ENCODE peak calls at places on chromosome X, in eight cellular contexts. R, W, U, V, H, S, L and K are unnamed samples.

GRCh38 chrX:13069771-13070410 is 25.5 kb upstream of the FAM9C start:
- DNase-seq in R (no peak), W (no peak), U (peak), V (peak), H (no peak), S (no peak), L (no peak), K (no peak)

GRCh38 chrX:116276191-116276700 is 105.7 kb downstream of the AGTR2 start:
- DNase-seq in R (no peak), W (no peak), U (no peak), V (no peak), H (no peak), S (no peak), L (no peak), K (no peak)

GRCh38 chrX:133384454-133384853 is 30.8 kb downstream of the GPC4 start:
- DNase-seq in R (no peak), W (no peak), U (no peak), V (no peak), H (no peak), S (no peak), L (no peak), K (no peak)

GRCh38 chrX:123489011-123489410 is 243.8 kb downstream of the THOC2 start:
- DNase-seq in R (no peak), W (no peak), U (peak), V (no peak), H (no peak), S (no peak), L (no peak), K (no peak)

GRCh38 chrX:54695816-54696487 is 102.1 kb downstream of the ITIH6 start:
- DNase-seq in R (no peak), W (no peak), U (no peak), V (no peak), H (no peak), S (no peak), L (no peak), K (peak)

GRCh38 chrX:148037020-148037419 is 55.9 kb downstream of the FMR1NB start:
- DNase-seq in R (no peak), W (no peak), U (no peak), V (no peak), H (no peak), S (no peak), L (no peak), K (no peak)

GRCh38 chrX:20442597-20442996 is 175.9 kb upstream of the RPS6KA3 start:
- DNase-seq in R (peak), W (peak), U (peak), V (peak), H (peak), S (peak), L (peak), K (peak)

GRCh38 chrX:16436348-16437188 is 213.4 kb upstream of the S100G start:
- DNase-seq in R (peak), W (peak), U (peak), V (peak), H (peak), S (peak), L (peak), K (peak)

GRCh38 chrX:12958461-12958860 is 16.4 kb upstream of the TMSB4X start:
- DNase-seq in R (no peak), W (no peak), U (no peak), V (no peak), H (no peak), S (no peak), L (no peak), K (no peak)

GRCh38 chrX:3712870-3713224 is 602 bp downstream of the PRKX start:
- DNase-seq in R (no peak), W (no peak), U (no peak), V (no peak), H (no peak), S (no peak), L (no peak), K (no peak)

GRCh38 chrX:134836497-134836968 is 154.3 kb upstream of the SMIM10 start:
- DNase-seq in R (no peak), W (no peak), U (peak), V (peak), H (no peak), S (no peak), L (no peak), K (no peak)

GRCh38 chrX:107710617-107711391 is 64.8 kb downstream of the TSC22D3 start:
- DNase-seq in R (no peak), W (peak), U (peak), V (peak), H (no peak), S (no peak), L (no peak), K (peak)

GRCh38 chrX:41921492-41922124 is 1.7 kb downstream of the CASK start:
- DNase-seq in R (no peak), W (no peak), U (peak), V (peak), H (no peak), S (no peak), L (no peak), K (peak)

GRCh38 chrX:38376747-38377146 is 24.3 kb downstream of the OTC start:
- DNase-seq in R (no peak), W (no peak), U (no peak), V (no peak), H (no peak), S (no peak), L (no peak), K (no peak)

GRCh38 chrX:41148553-41148952 is 63.3 kb downstream of the USP9X start:
- DNase-seq in R (no peak), W (no peak), U (peak), V (no peak), H (no peak), S (no peak), L (no peak), K (no peak)

GRCh38 chrX:3326721-3327120 is 19.7 kb downstream of the MXRA5 start:
- DNase-seq in R (no peak), W (no peak), U (no peak), V (peak), H (no peak), S (no peak), L (no peak), K (no peak)

GRCh38 chrX:153474718-153475117 is 4.3 kb upstream of the HAUS7 start:
- DNase-seq in R (no peak), W (peak), U (peak), V (peak), H (peak), S (no peak), L (no peak), K (no peak)

GRCh38 chrX:132090370-132091152 is 37.3 kb downstream of the FRMD7 start:
- DNase-seq in R (no peak), W (no peak), U (no peak), V (peak), H (no peak), S (no peak), L (no peak), K (no peak)

GRCh38 chrX:45769919-45770582 is 569.4 kb upstream of the DIPK2B start:
- DNase-seq in R (peak), W (peak), U (peak), V (peak), H (peak), S (no peak), L (peak), K (peak)

GRCh38 chrX:46488712-46489111 is 56.5 kb downstream of the ZNF674 start:
- DNase-seq in R (no peak), W (no peak), U (no peak), V (no peak), H (no peak), S (peak), L (no peak), K (no peak)

GRCh38 chrX:2224597-2225235 is 276.1 kb downstream of the DHRSX start:
- DNase-seq in R (no peak), W (no peak), U (no peak), V (no peak), H (no peak), S (no peak), L (no peak), K (no peak)

GRCh38 chrX:122113376-122113775 is 1066.0 kb downstream of the GLUD2 start:
- DNase-seq in R (no peak), W (no peak), U (no peak), V (peak), H (no peak), S (peak), L (no peak), K (no peak)

GRCh38 chrX:46209037-46209436 is 336.2 kb downstream of the ZNF674 start:
- DNase-seq in R (no peak), W (no peak), U (no peak), V (no peak), H (no peak), S (no peak), L (no peak), K (no peak)

GRCh38 chrX:70421618-70422017 is 1.5 kb upstream of the GDPD2 start:
- DNase-seq in R (no peak), W (no peak), U (no peak), V (no peak), H (no peak), S (peak), L (no peak), K (no peak)

GRCh38 chrX:70424801-70425200 is 1.7 kb downstream of the GDPD2 start:
- DNase-seq in R (no peak), W (no peak), U (no peak), V (no peak), H (no peak), S (no peak), L (no peak), K (no peak)

GRCh38 chrX:70426286-70427278 is 3.5 kb downstream of the GDPD2 start:
- DNase-seq in R (no peak), W (no peak), U (no peak), V (no peak), H (no peak), S (no peak), L (no peak), K (no peak)

GRCh38 chrX:70423937-70424336 is 823 bp downstream of the GDPD2 start:
- DNase-seq in R (no peak), W (no peak), U (no peak), V (no peak), H (no peak), S (no peak), L (no peak), K (no peak)

GRCh38 chrX:70422886-70423336 is at the start of gene GDPD2:
- DNase-seq in R (no peak), W (no peak), U (peak), V (peak), H (no peak), S (peak), L (no peak), K (no peak)
- TF ChIP-seq CTCF in R (no peak), W (no peak), U (no peak), V (peak), H (no peak), S (peak), L (peak), K (no peak)

GRCh38 chrX:30930679-30931078 is 41.6 kb upstream of the TAB3 start:
- DNase-seq in R (no peak), W (no peak), U (no peak), V (no peak), H (no peak), S (no peak), L (no peak), K (no peak)

GRCh38 chrX:30939928-30940327 is 50.9 kb upstream of the TAB3 start:
- DNase-seq in R (no peak), W (no peak), U (no peak), V (no peak), H (no peak), S (no peak), L (no peak), K (no peak)

GRCh38 chrX:30931920-30932319 is 42.9 kb upstream of the TAB3 start:
- DNase-seq in R (no peak), W (no peak), U (no peak), V (no peak), H (no peak), S (no peak), L (no peak), K (no peak)

GRCh38 chrX:30938295-30938694 is 49.2 kb upstream of the TAB3 start:
- DNase-seq in R (no peak), W (no peak), U (no peak), V (no peak), H (no peak), S (no peak), L (no peak), K (no peak)

GRCh38 chrX:30935985-30936384 is 46.9 kb upstream of the TAB3 start:
- DNase-seq in R (no peak), W (no peak), U (peak), V (peak), H (peak), S (peak), L (no peak), K (no peak)
- TF ChIP-seq CTCF in R (no peak), W (no peak), U (peak), V (peak), H (no peak), S (no peak), L (peak), K (peak)

DNA sequence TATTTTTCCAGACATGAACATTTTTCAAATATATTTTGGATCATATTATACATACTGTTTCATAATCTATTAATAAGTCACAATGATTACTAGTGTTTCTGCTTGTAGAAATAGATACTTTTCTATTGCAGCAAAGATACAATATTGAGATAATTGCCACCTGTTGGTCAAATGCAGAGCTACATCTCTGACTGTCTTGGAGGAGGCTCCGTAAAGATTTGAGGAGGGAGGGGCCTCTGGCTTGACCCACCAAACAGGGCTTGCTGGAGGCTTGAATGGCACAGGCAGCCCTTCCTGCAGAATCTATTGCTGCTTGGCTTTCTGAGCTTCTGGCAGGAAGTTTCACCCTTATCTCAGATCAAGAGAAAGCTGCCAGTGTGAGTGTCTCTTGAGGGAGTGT is 99.3 kb upstream of the ARMCX2 start:
- DNase-seq in R (no peak), W (peak), U (peak), V (peak), H (no peak), S (peak), L (no peak), K (no peak)
- TF ChIP-seq CTCF in R (no peak), W (peak), U (peak), V (no peak), H (peak), S (peak), L (peak), K (peak)

GRCh38 chrX:48648299-48648698 is 35.3 kb upstream of the WAS start:
- DNase-seq in R (peak), W (peak), U (peak), V (peak), H (peak), S (peak), L (no peak), K (no peak)
- TF ChIP-seq CTCF in R (no peak), W (peak), U (peak), V (peak), H (peak), S (peak), L (peak), K (peak)

GRCh38 chrX:114071412-114071811 is 512.5 kb upstream of the HTR2C start:
- DNase-seq in R (no peak), W (no peak), U (no peak), V (no peak), H (no peak), S (peak), L (no peak), K (no peak)
- TF ChIP-seq CTCF in R (no peak), W (no peak), U (no peak), V (no peak), H (no peak), S (no peak), L (no peak), K (no peak)

GRCh38 chrX:50988649-50989048 is 78.1 kb downstream of the BMP15 start:
- DNase-seq in R (no peak), W (no peak), U (peak), V (peak), H (no peak), S (no peak), L (no peak), K (peak)
- TF ChIP-seq CTCF in R (peak), W (no peak), U (peak), V (peak), H (peak), S (peak), L (peak), K (peak)

GRCh38 chrX:39650883-39651282 is 446.9 kb downstream of the BCOR start:
- DNase-seq in R (no peak), W (no peak), U (no peak), V (no peak), H (no peak), S (no peak), L (no peak), K (no peak)

GRCh38 chrX:39653656-39654055 is 444.1 kb downstream of the BCOR start:
- DNase-seq in R (no peak), W (no peak), U (peak), V (no peak), H (no peak), S (peak), L (no peak), K (no peak)

GRCh38 chrX:39654183-39654925 is 443.4 kb downstream of the BCOR start:
- DNase-seq in R (no peak), W (no peak), U (no peak), V (no peak), H (no peak), S (peak), L (no peak), K (no peak)

GRCh38 chrX:39654952-39655351 is 442.8 kb downstream of the BCOR start:
- DNase-seq in R (no peak), W (no peak), U (no peak), V (no peak), H (no peak), S (no peak), L (no peak), K (no peak)

GRCh38 chrX:39652336-39652735 is 445.4 kb downstream of the BCOR start:
- DNase-seq in R (no peak), W (no peak), U (peak), V (peak), H (no peak), S (peak), L (no peak), K (peak)
- TF ChIP-seq CTCF in R (peak), W (no peak), U (peak), V (peak), H (peak), S (peak), L (peak), K (peak)

DNA sequence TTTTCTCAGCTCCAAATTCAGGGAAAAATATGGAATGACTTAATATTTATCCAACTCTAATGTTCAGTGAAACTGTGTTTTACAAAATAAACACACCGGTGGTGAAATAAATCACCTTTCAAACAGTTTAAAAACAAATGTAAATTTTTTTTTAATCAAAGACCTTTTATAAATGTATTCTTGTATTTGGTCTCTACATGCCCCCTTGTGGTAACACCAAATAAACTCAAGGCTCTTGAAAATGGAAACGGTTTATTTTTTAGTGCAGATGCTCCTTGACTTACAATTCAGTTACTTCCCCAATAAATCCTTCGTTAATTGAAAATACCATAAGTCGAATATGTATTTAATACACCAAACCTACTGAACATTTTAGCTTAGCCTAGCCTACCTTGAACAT is 45.9 kb upstream of the ITM2A start:
- DNase-seq in R (no peak), W (no peak), U (peak), V (peak), H (no peak), S (no peak), L (no peak), K (peak)
- TF ChIP-seq CTCF in R (no peak), W (no peak), U (peak), V (no peak), H (peak), S (peak), L (peak), K (peak)

GRCh38 chrX:51459125-51459524 is 37.3 kb downstream of the NUDT11 start:
- DNase-seq in R (no peak), W (no peak), U (peak), V (peak), H (no peak), S (no peak), L (no peak), K (no peak)
- TF ChIP-seq CTCF in R (no peak), W (no peak), U (peak), V (peak), H (no peak), S (peak), L (peak), K (peak)